ENCODE peak calls at places on chromosomes 2 and 18, in eight cellular contexts. B is cardiac fibroblast, O is HepG2, C is KBM-7, T is HTR-8/SVneo, A is NCI-H2171 treated with DMSO at 0.1 percent for 48 hours, F is T-helper 2 cell, K is HFFc6. V is an unnamed sample.

GRCh38 chr2:105800036-105800755 is 55.5 kb downstream of the NCK2 start:
- DNase-seq in B (peak), O (peak), C (peak), T (no peak), A (no peak), F (no peak), K (no peak), V (no peak)

GRCh38 chr18:66005831-66006588 is 255.2 kb downstream of the CDH7 start:
- DNase-seq in B (no peak), O (no peak), C (no peak), T (no peak), A (no peak), F (no peak), K (no peak), V (no peak)

GRCh38 chr2:7956126-7956689 is 725.6 kb upstream of the ID2 start:
- DNase-seq in B (no peak), O (no peak), C (no peak), T (no peak), A (no peak), F (no peak), K (no peak), V (no peak)

GRCh38 chr2:117360586-117360985 is 453.9 kb upstream of the DDX18 start:
- DNase-seq in B (no peak), O (no peak), C (no peak), T (no peak), A (no peak), F (no peak), K (no peak), V (no peak)

GRCh38 chr2:55992465-55992864 is 68.9 kb upstream of the EFEMP1 start:
- DNase-seq in B (peak), O (peak), C (no peak), T (peak), A (no peak), F (no peak), K (peak), V (peak)

GRCh38 chr18:70362258-70362657 is 73.4 kb downstream of the SOCS6 start:
- DNase-seq in B (no peak), O (no peak), C (no peak), T (no peak), A (no peak), F (no peak), K (no peak), V (no peak)

GRCh38 chr2:217288472-217289063 is 428.7 kb upstream of the TNP1 start:
- DNase-seq in B (no peak), O (no peak), C (no peak), T (no peak), A (no peak), F (no peak), K (no peak), V (no peak)

GRCh38 chr2:218679119-218679518 is 7.2 kb downstream of the STK36 start:
- DNase-seq in B (peak), O (no peak), C (no peak), T (no peak), A (no peak), F (no peak), K (peak), V (no peak)

GRCh38 chr18:24111936-24112335 is 26.9 kb upstream of the CABYR start:
- DNase-seq in B (no peak), O (no peak), C (no peak), T (no peak), A (no peak), F (no peak), K (no peak), V (no peak)

GRCh38 chr2:40243581-40243980 is 208.3 kb downstream of the SLC8A1 start:
- DNase-seq in B (peak), O (no peak), C (no peak), T (no peak), A (no peak), F (no peak), K (peak), V (no peak)

GRCh38 chr2:216989335-216990129 is 129.7 kb upstream of the TNP1 start:
- DNase-seq in B (peak), O (no peak), C (no peak), T (peak), A (no peak), F (no peak), K (peak), V (no peak)

GRCh38 chr2:120425014-120425413 is 79.1 kb downstream of the INHBB start:
- DNase-seq in B (no peak), O (no peak), C (no peak), T (no peak), A (no peak), F (no peak), K (no peak), V (no peak)

GRCh38 chr2:178005756-178006155 is 66.8 kb downstream of the PDE11A start:
- DNase-seq in B (peak), O (no peak), C (no peak), T (no peak), A (no peak), F (no peak), K (peak), V (no peak)

V was measured in HFF-Myc.